ENCODE peak calls at places on chromosomes 7 and 10, in five cellular contexts. One of them, this sample, is unnamed.

GRCh38 chr10:132458071-132458594 is 61.1 kb downstream of the PWWP2B start:
- DNase-seq in prostate gland: no peak
- DNase-seq in upper lobe of left lung: no peak
- DNase-seq in breast epithelium: no peak
- DNase-seq in SK-N-SH: no peak
- DNase-seq in this sample: no peak

GRCh38 chr10:131746785-131747184 is 154.0 kb upstream of the PPP2R2D start:
- DNase-seq in prostate gland: no peak
- DNase-seq in upper lobe of left lung: no peak
- DNase-seq in SK-N-SH: no peak
- DNase-seq in breast epithelium: no peak
- DNase-seq in this sample: no peak

GRCh38 chr10:69800109-69800508 is 1.6 kb upstream of the COL13A1 start:
- DNase-seq in upper lobe of left lung: no peak
- DNase-seq in prostate gland: peak
- DNase-seq in breast epithelium: no peak
- DNase-seq in SK-N-SH: peak
- DNase-seq in this sample: no peak

GRCh38 chr10:96283351-96283750 is 12.0 kb upstream of the BLNK start:
- DNase-seq in prostate gland: no peak
- DNase-seq in breast epithelium: no peak
- DNase-seq in SK-N-SH: no peak
- DNase-seq in upper lobe of left lung: no peak
- DNase-seq in this sample: no peak

GRCh38 chr7:27235387-27236052 is 7.1 kb upstream of the EVX1 start:
- DNase-seq in breast epithelium: no peak
- DNase-seq in upper lobe of left lung: no peak
- DNase-seq in SK-N-SH: peak
- DNase-seq in prostate gland: peak
- DNase-seq in this sample: no peak

GRCh38 chr10:124699471-124700292 is 44.5 kb downstream of the FAM53B start:
- DNase-seq in prostate gland: no peak
- DNase-seq in SK-N-SH: no peak
- DNase-seq in breast epithelium: no peak
- DNase-seq in upper lobe of left lung: no peak
- DNase-seq in this sample: no peak

GRCh38 chr7:121073463-121074099 is 85.1 kb downstream of the CPED1 start:
- DNase-seq in breast epithelium: no peak
- DNase-seq in SK-N-SH: no peak
- DNase-seq in upper lobe of left lung: no peak
- DNase-seq in prostate gland: no peak
- DNase-seq in this sample: no peak

GRCh38 chr7:75925717-75926435 is 10.9 kb downstream of the POR start:
- DNase-seq in breast epithelium: no peak
- DNase-seq in upper lobe of left lung: no peak
- DNase-seq in SK-N-SH: no peak
- DNase-seq in prostate gland: no peak
- DNase-seq in this sample: no peak

GRCh38 chr10:11358046-11358445 is 253.4 kb downstream of the USP6NL start:
- DNase-seq in SK-N-SH: no peak
- DNase-seq in upper lobe of left lung: no peak
- DNase-seq in breast epithelium: no peak
- DNase-seq in prostate gland: no peak
- DNase-seq in this sample: no peak

GRCh38 chr7:45701701-45702460 is 127.7 kb downstream of the ADCY1 start:
- DNase-seq in prostate gland: no peak
- DNase-seq in upper lobe of left lung: peak
- DNase-seq in SK-N-SH: peak
- DNase-seq in breast epithelium: no peak
- DNase-seq in this sample: no peak

GRCh38 chr10:21953585-21954057 is 49.9 kb downstream of the DNAJC1 start:
- DNase-seq in SK-N-SH: peak
- DNase-seq in breast epithelium: no peak
- DNase-seq in upper lobe of left lung: no peak
- DNase-seq in prostate gland: no peak
- DNase-seq in this sample: no peak

GRCh38 chr10:57867226-57867625 is 400.5 kb downstream of the IPMK start:
- DNase-seq in breast epithelium: no peak
- DNase-seq in SK-N-SH: no peak
- DNase-seq in prostate gland: no peak
- DNase-seq in upper lobe of left lung: no peak
- DNase-seq in this sample: no peak

GRCh38 chr10:31148955-31149354 is 117.3 kb upstream of the ZNF438 start:
- DNase-seq in prostate gland: no peak
- DNase-seq in SK-N-SH: no peak
- DNase-seq in breast epithelium: no peak
- DNase-seq in upper lobe of left lung: no peak
- DNase-seq in this sample: no peak

GRCh38 chr7:23383225-23383624 is 84.1 kb downstream of the MALSU1 start:
- DNase-seq in SK-N-SH: no peak
- DNase-seq in prostate gland: no peak
- DNase-seq in breast epithelium: no peak
- DNase-seq in upper lobe of left lung: no peak
- DNase-seq in this sample: no peak

GRCh38 chr7:140176811-140177702 is at the start of gene KDM7A:
- DNase-seq in prostate gland: peak
- DNase-seq in SK-N-SH: peak
- DNase-seq in upper lobe of left lung: peak
- DNase-seq in breast epithelium: peak
- DNase-seq in this sample: peak
- TF ChIP-seq POLR2AphosphoS5 in prostate gland: peak
- TF ChIP-seq POLR2AphosphoS5 in SK-N-SH: no peak
- TF ChIP-seq POLR2AphosphoS5 in upper lobe of left lung: peak
- TF ChIP-seq POLR2AphosphoS5 in breast epithelium: peak
- TF ChIP-seq POLR2AphosphoS5 in this sample: no peak

GRCh38 chr7:8089036-8089780 is 120.6 kb downstream of the GLCCI1 start:
- DNase-seq in breast epithelium: no peak
- DNase-seq in prostate gland: no peak
- DNase-seq in upper lobe of left lung: no peak
- DNase-seq in SK-N-SH: no peak
- DNase-seq in this sample: no peak
- TF ChIP-seq POLR2AphosphoS5 in breast epithelium: no peak
- TF ChIP-seq POLR2AphosphoS5 in prostate gland: no peak
- TF ChIP-seq POLR2AphosphoS5 in upper lobe of left lung: no peak
- TF ChIP-seq POLR2AphosphoS5 in SK-N-SH: no peak
- TF ChIP-seq POLR2AphosphoS5 in this sample: no peak

DNA sequence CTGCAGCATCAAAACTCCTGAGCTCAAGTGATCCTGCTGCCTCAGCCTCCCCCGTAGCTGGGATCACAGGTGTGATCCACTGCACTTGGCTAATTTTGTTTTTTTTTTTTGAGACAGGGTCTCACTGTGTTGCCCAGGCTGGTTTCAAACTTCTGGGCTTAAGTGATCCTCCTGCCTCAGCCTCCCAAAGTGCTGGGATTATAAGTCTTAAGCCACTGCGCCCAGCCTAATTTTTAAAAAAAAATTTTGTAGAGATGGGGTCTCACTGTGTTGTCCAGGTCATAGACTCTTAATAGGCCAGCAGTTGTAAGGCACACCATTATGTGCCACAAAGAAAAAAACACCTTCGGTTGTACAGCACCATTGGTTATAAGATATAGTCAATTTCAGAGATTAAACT is 122.4 kb downstream of the MAPK8 start:
- DNase-seq in SK-N-SH: no peak
- DNase-seq in upper lobe of left lung: no peak
- DNase-seq in prostate gland: no peak
- DNase-seq in breast epithelium: no peak
- DNase-seq in this sample: no peak
- TF ChIP-seq POLR2AphosphoS5 in SK-N-SH: no peak
- TF ChIP-seq POLR2AphosphoS5 in upper lobe of left lung: no peak
- TF ChIP-seq POLR2AphosphoS5 in prostate gland: no peak
- TF ChIP-seq POLR2AphosphoS5 in breast epithelium: no peak
- TF ChIP-seq POLR2AphosphoS5 in this sample: no peak

DNA sequence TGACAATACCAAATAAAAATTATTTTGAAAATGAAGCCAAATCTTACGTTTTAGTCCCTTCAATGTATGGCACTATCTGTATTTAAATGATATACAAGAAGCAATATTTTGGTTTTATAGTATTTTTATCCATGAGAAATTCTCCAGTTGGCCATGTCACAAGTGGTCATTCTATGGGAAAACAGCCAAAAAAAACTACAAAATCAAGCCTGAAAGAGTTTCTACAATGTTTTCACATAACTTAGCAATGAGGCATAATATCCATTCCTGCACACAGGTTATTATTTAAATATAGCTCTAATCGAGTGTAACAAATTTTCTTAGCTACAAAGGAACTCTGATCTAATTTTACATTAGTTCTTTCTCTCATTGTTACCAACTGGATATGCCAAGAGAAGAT is 5.4 kb downstream of the RAB11FIP2 start:
- DNase-seq in prostate gland: no peak
- DNase-seq in upper lobe of left lung: no peak
- DNase-seq in SK-N-SH: no peak
- DNase-seq in breast epithelium: no peak
- DNase-seq in this sample: no peak
- TF ChIP-seq POLR2AphosphoS5 in prostate gland: no peak
- TF ChIP-seq POLR2AphosphoS5 in upper lobe of left lung: no peak
- TF ChIP-seq POLR2AphosphoS5 in SK-N-SH: no peak
- TF ChIP-seq POLR2AphosphoS5 in breast epithelium: no peak
- TF ChIP-seq POLR2AphosphoS5 in this sample: no peak

DNA sequence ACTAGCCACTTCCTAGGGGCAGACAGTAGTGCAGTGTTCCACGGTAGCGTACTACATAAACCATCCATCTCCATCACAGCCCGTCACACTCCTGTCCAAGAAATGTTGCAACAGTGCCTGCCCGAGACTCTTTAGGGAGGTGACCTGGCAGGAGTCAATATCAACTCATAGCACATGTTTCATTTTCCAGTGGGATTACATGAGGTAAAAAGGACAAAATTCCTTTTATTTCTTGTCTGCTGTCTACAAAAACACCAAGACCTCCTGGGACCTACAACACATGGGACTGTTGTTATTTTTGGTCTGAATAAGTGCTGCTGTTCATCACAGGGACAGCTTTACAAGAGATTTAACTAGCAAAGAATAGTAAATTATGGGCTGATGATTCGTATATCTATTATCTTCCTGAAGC is 99.9 kb downstream of the MPP7 start:
- DNase-seq in upper lobe of left lung: peak
- DNase-seq in breast epithelium: no peak
- DNase-seq in prostate gland: no peak
- DNase-seq in SK-N-SH: no peak
- DNase-seq in this sample: no peak
- TF ChIP-seq POLR2AphosphoS5 in upper lobe of left lung: no peak
- TF ChIP-seq POLR2AphosphoS5 in breast epithelium: no peak
- TF ChIP-seq POLR2AphosphoS5 in prostate gland: no peak
- TF ChIP-seq POLR2AphosphoS5 in SK-N-SH: no peak
- TF ChIP-seq POLR2AphosphoS5 in this sample: no peak

This sample was measured in GM12892.